ENCODE peak calls at places on chromosomes 2 and 18, in five cellular contexts. V is neuronal stem cell; R is aorta; S is naive thymus-derived CD4-positive, alpha-beta T cell; H is cardiac muscle cell. U is an unnamed sample. For H3K4me1, the result is how much of the 10 kb centered on the place peaks cover.

GRCh38 chr18:2981212-2981728 is 31.7 kb downstream of the LPIN2 start:
- DNase-seq in V (no peak), S (no peak), H (no peak), R (no peak), U (peak)

GRCh38 chr2:33475381-33476099 is 909 bp upstream of the RASGRP3 start:
- DNase-seq in R (peak), V (peak), H (peak), S (peak), U (peak)

GRCh38 chr2:43737097-43737854 is 36.6 kb upstream of the DYNC2LI1 start:
- DNase-seq in H (no peak), R (peak), S (no peak), V (no peak), U (no peak)

GRCh38 chr18:53789376-53790247 is 434.9 kb downstream of the MBD2 start:
- DNase-seq in V (no peak), S (no peak), H (no peak), R (no peak), U (no peak)

GRCh38 chr2:101474752-101475384 is at the start of gene RFX8:
- DNase-seq in V (no peak), S (peak), H (no peak), R (no peak), U (no peak)

GRCh38 chr2:25808006-25808383 is 70.3 kb downstream of the ASXL2 start:
- DNase-seq in S (no peak), H (no peak), R (no peak), V (no peak), U (no peak)

GRCh38 chr2:25651066-25651465 is 22.3 kb downstream of the DTNB start:
- DNase-seq in H (no peak), V (no peak), S (no peak), R (no peak), U (no peak)

GRCh38 chr2:237760506-237761502 is 37.8 kb upstream of the RBM44 start:
- DNase-seq in S (no peak), R (no peak), V (no peak), H (no peak), U (no peak)

GRCh38 chr18:14179306-14179705 is 47.1 kb upstream of the ZNF519 start:
- DNase-seq in H (no peak), V (no peak), R (no peak), S (no peak), U (no peak)

GRCh38 chr2:240458044-240458899 is 22.8 kb downstream of the GPC1 start:
- DNase-seq in H (no peak), R (peak), V (no peak), S (no peak), U (no peak)

GRCh38 chr2:126534508-126534907 is 121.5 kb upstream of the GYPC start:
- DNase-seq in R (no peak), V (no peak), S (no peak), H (no peak), U (no peak)

GRCh38 chr2:66437055-66437454 is 2.1 kb downstream of the MEIS1 start:
- DNase-seq in S (no peak), V (no peak), H (no peak), R (no peak), U (no peak)

GRCh38 chr2:206635016-206635415 is 7.3 kb upstream of the FAM237A start:
- DNase-seq in R (no peak), V (no peak), S (no peak), H (no peak), U (no peak)

GRCh38 chr2:230124792-230125452 is 56.2 kb upstream of the SLC16A14 start:
- DNase-seq in H (no peak), R (peak), S (no peak), V (no peak), U (no peak)

GRCh38 chr18:74351354-74351753 is 35.7 kb downstream of the C18orf63 start:
- DNase-seq in S (no peak), H (no peak), V (no peak), R (no peak), U (no peak)

GRCh38 chr2:204258900-204259299 is 286.4 kb upstream of the PARD3B start:
- DNase-seq in S (no peak), H (no peak), R (no peak), V (no peak), U (no peak)

GRCh38 chr2:86225581-86225980 is 26.3 kb downstream of the MRPL35 start:
- DNase-seq in S (peak), H (peak), R (peak), V (no peak), U (no peak)

GRCh38 chr18:9536354-9537152 is 61.2 kb downstream of the RALBP1 start:
- DNase-seq in S (no peak), R (no peak), H (no peak), V (no peak), U (no peak)

GRCh38 chr2:152405206-152406118 is 70.5 kb downstream of the FMNL2 start:
- DNase-seq in S (no peak), R (no peak), V (no peak), H (no peak), U (no peak)

GRCh38 chr2:157336137-157336721 is 10.6 kb upstream of the ERMN start:
- DNase-seq in H (peak), R (no peak), V (no peak), S (peak), U (peak)

GRCh38 chr2:2664989-2665833 is 334.1 kb upstream of the MYT1L start:
- DNase-seq in H (no peak), V (no peak), R (peak), S (no peak), U (no peak)

GRCh38 chr2:228615501-228615900 is 434.0 kb upstream of the SPHKAP start:
- DNase-seq in H (no peak), V (no peak), R (no peak), S (no peak), U (no peak)

GRCh38 chr2:239315308-239315707 is 85.5 kb downstream of the HDAC4 start:
- DNase-seq in V (no peak), R (no peak), S (no peak), H (no peak), U (no peak)

GRCh38 chr18:10482985-10483949 is 28.8 kb downstream of the APCDD1 start:
- DNase-seq in S (no peak), H (no peak), R (peak), V (no peak), U (no peak)

GRCh38 chr18:65968605-65969004 is 217.8 kb downstream of the CDH7 start:
- DNase-seq in S (no peak), H (peak), V (no peak), R (no peak), U (no peak)

GRCh38 chr18:29123706-29124530 is 947.0 kb upstream of the CDH2 start:
- DNase-seq in V (no peak), S (no peak), H (no peak), R (no peak), U (no peak)

GRCh38 chr2:25323042-25323514 is 18.6 kb downstream of the DNMT3A start:
- DNase-seq in H (no peak), S (no peak), R (peak), V (no peak), U (no peak)

GRCh38 chr2:240376739-240377138 is 58.7 kb upstream of the GPC1 start:
- DNase-seq in S (no peak), R (no peak), V (no peak), H (no peak), U (no peak)

GRCh38 chr2:5981241-5982055 is 289.3 kb downstream of the SOX11 start:
- DNase-seq in R (no peak), H (peak), V (peak), S (no peak), U (no peak)

GRCh38 chr2:69720404-69720803 is 21.5 kb upstream of the ANXA4 start:
- DNase-seq in R (no peak), S (no peak), V (no peak), H (no peak), U (no peak)

GRCh38 chr2:60299179-60299578 is 254.3 kb downstream of the BCL11A start:
- DNase-seq in H (no peak), S (no peak), R (no peak), V (no peak), U (no peak)

GRCh38 chr2:209208211-209208610 is 215.6 kb upstream of the MAP2 start:
- DNase-seq in R (peak), V (peak), S (no peak), H (peak), U (peak)

DNA sequence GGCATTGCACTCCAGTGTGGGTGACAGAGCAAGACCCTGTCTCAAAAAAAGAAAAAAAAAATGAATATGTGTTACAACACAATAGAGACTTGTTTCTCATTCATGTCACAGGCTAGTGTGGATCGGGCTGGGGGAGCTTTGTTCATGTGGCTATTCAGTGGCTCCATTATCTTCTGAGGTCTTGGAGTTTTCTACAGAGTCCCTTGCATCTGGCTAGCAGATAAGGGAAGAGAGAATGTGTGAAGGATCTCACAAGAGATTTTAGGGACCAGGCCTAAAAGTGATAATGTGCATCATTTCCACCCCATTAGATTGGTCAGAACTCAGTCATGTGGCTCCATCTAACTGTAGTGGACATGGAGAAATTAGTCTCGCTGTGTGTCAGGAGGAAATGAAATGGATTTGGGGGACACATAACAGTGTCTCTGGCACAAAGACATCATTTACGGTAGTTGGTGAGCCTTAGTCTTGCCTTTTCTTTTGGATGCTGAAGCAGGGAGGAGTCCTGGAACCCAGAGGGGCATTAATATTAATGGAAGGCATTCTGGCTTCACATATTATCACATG is 32.4 kb upstream of the CASP10 start:
- DNase-seq in S (no peak), H (no peak), R (no peak), V (no peak), U (no peak)
- H3K4me3 ChIP-seq in S (no peak), H (no peak), R (no peak), V (no peak), U (no peak)

GRCh38 chr2:226910384-226910783 is 74.5 kb downstream of the RHBDD1 start:
- DNase-seq in S (no peak), R (no peak), H (no peak), V (no peak), U (no peak)
- H3K4me1 ChIP-seq in S (under half), R (under half), H (under half), V (under half), U (under half)

DNA sequence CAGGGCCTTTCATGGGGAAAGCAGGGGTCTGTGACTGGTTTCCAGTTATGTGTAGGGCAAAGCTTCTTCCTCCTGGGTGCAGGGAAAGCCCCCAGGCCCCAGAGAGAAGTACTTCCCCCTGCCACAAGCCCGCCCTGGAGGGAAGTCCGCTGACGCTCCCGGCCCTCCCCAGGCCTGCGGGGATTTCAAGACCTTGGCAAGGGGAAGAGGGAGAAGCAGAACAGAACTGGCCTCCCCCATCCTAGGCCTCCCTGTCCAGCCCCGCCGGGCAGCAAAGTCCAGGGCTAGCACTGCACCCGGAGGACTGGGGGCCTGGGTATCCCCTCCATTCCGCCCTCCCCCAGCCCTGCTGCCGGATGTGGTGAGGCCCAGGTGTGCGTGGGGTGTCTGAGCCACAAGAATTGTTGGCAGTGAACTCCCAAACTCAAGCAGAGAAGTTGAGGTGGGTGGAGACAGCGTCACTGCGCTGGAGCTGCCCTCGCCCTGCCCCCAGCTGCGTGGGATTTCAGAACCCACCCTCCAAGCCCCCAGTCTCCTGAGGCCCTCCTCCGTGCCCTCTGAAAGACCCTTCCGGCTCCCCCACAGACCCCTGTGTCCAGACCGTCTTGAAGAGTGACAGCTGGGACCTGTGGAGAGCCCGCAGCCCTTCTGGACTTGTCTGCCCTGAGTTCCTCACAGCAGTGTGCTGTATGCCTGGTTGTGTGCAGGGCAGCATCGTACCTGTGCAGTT is 1.1 kb upstream of the DUSP2 start:
- DNase-seq in R (peak), V (no peak), S (peak), H (no peak), U (no peak)
- H3K4me3 ChIP-seq in R (no peak), V (no peak), S (peak), H (no peak), U (no peak)

DNA sequence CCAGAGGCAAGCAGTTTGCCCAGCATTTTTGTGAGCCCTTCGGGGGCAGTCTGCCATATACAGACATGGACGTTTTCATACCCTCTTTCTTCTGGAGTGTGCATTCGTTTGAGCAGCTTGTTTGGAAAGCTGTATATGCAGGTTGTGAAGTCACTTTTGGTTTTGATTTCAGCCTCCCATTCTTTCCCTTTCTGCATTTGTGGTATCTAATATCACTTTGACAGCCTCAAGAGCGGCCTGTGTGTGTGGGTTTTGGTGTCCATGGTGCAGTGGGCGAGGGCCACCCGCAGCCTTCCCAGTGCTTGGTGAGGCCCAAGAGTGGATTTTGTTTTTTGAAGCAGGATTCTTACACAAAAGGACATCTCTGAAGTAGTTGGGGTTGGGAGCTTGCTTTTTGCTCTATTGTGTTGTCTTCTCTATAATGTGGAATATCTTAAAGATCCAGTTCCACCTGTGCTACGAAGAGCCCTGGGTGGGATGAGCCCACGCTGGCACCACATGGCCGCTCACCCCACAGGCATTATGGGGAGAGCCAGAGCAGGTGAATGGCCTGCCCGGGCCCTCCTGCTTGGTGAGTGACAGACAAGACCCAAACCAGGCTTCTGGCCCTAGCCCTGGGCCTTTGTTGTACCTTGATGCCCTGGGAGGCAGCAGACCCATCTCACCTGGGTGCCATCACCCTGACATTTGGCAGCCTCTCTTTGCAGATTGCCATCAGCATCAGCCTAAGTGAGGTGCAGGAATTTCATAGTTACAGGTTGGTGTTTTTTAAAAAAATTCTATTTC is 29.5 kb downstream of the INPP4A start:
- DNase-seq in S (peak), H (no peak), V (no peak), R (no peak), U (no peak)
- H3K4me1 ChIP-seq in S (half or more), H (under half), V (under half), R (under half), U (under half)

DNA sequence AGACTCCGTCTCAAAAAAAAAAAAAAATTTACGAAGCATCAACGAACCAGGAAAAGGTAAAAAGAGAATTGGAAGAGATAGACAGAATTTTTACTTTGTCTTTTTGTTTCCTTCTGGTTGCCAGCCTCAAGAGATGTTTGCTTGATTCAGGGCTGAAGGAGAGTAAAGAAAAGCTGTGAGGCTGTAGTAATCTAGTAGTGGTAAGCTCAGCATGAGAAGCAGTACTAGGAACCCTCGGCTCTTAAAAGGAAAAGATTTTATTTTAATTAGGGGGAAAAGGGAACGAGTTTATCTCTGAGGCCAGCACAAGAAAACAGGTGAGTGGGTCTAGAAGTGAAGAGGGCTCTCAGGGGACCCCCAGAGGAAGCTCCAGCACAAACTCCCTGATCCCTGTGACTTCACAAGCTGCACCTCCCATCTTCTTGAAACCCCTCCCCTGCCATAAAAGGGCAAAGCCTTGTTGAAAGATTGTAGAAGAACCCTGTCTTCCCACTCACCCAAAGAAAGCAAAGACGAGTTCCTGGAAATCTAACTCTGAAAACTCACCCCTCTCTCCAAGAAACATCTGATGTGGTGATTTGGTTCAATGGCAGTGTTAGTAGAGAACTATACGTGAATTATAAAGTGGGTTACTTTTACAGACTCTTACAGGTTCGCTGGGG is 8.6 kb downstream of the RBMS1 start:
- DNase-seq in V (no peak), H (no peak), S (peak), R (no peak), U (no peak)
- H3K4me3 ChIP-seq in V (no peak), H (no peak), S (peak), R (no peak), U (no peak)

GRCh38 chr2:175855236-175855635 is 146.8 kb downstream of the LNPK start:
- DNase-seq in H (no peak), V (no peak), R (no peak), S (no peak), U (no peak)
- H3K4me1 ChIP-seq in H (under half), V (under half), R (under half), S (under half), U (under half)

GRCh38 chr2:169734172-169734847 is 678 bp downstream of the KLHL23 start:
- DNase-seq in V (peak), H (peak), R (no peak), S (peak), U (no peak)

GRCh38 chr2:169736902-169737301 is 3.3 kb downstream of the KLHL23 start:
- DNase-seq in H (no peak), R (no peak), S (no peak), V (no peak), U (no peak)

GRCh38 chr2:169735623-169736022 is 2.0 kb downstream of the KLHL23 start:
- DNase-seq in S (no peak), R (no peak), H (no peak), V (no peak), U (peak)

GRCh38 chr2:169732075-169732474 is 1.6 kb upstream of the KLHL23 start:
- DNase-seq in S (no peak), V (no peak), H (no peak), R (no peak), U (no peak)

DNA sequence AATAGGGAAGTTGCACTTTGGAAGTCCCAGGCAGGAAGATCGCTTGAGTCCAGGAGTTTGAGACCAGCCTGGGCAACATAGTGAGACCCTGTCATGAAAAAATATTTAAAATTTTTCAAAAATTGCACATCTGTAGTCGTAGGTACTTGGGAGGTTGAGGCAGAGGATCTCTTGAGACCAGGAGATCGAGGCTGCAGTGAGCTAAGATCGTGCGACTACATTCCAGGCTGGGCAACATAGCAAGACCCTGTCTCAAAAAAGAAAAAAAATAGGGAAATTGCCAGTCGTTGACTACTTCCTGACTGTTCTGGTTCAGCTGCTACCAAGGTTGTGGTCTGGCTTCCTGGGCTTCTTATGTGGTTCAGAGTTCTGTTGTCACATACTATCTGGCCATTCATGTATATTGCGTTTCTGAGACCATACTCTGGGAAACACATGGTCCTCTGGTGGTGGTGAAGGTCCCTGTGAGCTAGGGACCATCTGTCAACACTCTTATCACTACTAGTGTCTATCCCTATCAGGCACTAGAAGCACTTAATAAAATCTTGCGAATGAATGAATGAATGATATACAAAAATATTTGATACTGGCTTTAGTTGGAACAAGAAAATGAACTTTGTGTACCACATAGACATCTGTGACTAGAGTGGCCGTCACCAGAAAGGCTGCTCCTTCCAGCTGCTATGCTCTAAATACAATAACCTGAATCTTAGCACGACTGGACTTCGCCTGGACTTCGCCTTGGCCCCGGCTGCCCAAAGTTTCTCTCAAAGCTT is 861 bp upstream of the KLHL23 start:
- DNase-seq in R (no peak), H (no peak), V (no peak), S (peak), U (no peak)
- H3K4me3 ChIP-seq in R (peak), H (peak), V (peak), S (no peak), U (peak)

GRCh38 chr18:22606563-22607283 is 189.0 kb upstream of the CTAGE1 start:
- DNase-seq in R (peak), V (no peak), H (peak), S (no peak), U (no peak)
- H3K4me1 ChIP-seq in R (under half), V (under half), H (under half), S (under half), U (under half)

DNA sequence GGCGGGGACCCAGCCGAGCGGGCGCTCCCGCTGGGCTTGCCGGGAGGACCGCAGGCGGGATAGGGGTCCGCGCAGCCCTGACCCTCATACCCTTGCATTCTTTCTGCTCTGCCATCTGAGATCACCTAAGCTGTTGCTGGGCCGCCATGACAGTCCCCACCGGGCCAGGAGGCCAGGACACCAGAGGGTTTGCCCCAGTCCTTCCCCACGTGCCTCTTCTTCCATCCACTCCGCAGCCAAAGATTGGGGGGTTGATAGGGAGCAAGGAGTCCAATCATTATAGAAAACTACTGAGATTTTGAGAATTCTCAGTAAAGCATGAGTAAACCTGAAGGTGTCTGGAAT is 451 bp upstream of the GRB14 start:
- DNase-seq in R (no peak), S (no peak), H (no peak), V (no peak), U (peak)
- H3K4me3 ChIP-seq in R (peak), S (no peak), H (peak), V (peak), U (peak)

U was measured in HAP-1.